ENCODE peak calls at places on chromosomes 4 and X, in five cellular contexts. E is brain microvascular endothelial cell, K is GM10248, J is adrenal gland, M is breast epithelium. V is an unnamed sample.
A peak's percentile ranks its signal among the peaks of the same experiment; 100 is the strongest.

GRCh38 chr4:2789801-2790582 is 2.9 kb upstream of the SH3BP2 start:
- DNase-seq in E (no peak), K (no peak), J (no peak), M (no peak), V (no peak)

GRCh38 chrX:149453911-149454820 is 50.9 kb downstream of the IDS start:
- DNase-seq in E (no peak), K (no peak), J (no peak), M (no peak), V (no peak)

GRCh38 chr4:146521543-146522097 is at the start of gene SLC10A7:
- DNase-seq in E (peak; percentile 72), K (peak; percentile 86), J (peak; percentile 76), M (peak; percentile 61), V (peak; percentile 42)

GRCh38 chr4:74545488-74545887 is 100.6 kb downstream of the AREG start:
- DNase-seq in E (no peak), K (no peak), J (peak; percentile 9), M (no peak), V (no peak)

GRCh38 chr4:27178066-27178465 is 317.4 kb downstream of the STIM2 start:
- DNase-seq in E (no peak), K (no peak), J (peak; percentile 13), M (no peak), V (no peak)

GRCh38 chr4:40986375-40986774 is 228.0 kb downstream of the APBB2 start:
- DNase-seq in E (no peak), K (no peak), J (no peak), M (no peak), V (no peak)

GRCh38 chr4:57249083-57249482 is 138.9 kb upstream of the IGFBP7 start:
- DNase-seq in E (no peak), K (no peak), J (no peak), M (no peak), V (no peak)

GRCh38 chrX:133749370-133749769 is 236.0 kb downstream of the GPC3 start:
- DNase-seq in E (no peak), K (no peak), J (no peak), M (no peak), V (no peak)

GRCh38 chr4:85496146-85496849 is 21.3 kb downstream of the ARHGAP24 start:
- DNase-seq in E (peak; percentile 2), K (no peak), J (no peak), M (no peak), V (no peak)

GRCh38 chrX:19839770-19840254 is 47.6 kb downstream of the SH3KBP1 start:
- DNase-seq in E (no peak), K (no peak), J (no peak), M (no peak), V (no peak)

GRCh38 chrX:120769576-120770341 is 105.9 kb downstream of the CT47B1 start:
- DNase-seq in E (peak; percentile 22), K (peak; percentile 19), J (peak; percentile 24), M (no peak), V (no peak)
- TF ChIP-seq CTCF in E (peak; percentile 38), K (peak; percentile 37), J (peak; percentile 52), M (peak; percentile 32), V (peak; percentile 41)

DNA sequence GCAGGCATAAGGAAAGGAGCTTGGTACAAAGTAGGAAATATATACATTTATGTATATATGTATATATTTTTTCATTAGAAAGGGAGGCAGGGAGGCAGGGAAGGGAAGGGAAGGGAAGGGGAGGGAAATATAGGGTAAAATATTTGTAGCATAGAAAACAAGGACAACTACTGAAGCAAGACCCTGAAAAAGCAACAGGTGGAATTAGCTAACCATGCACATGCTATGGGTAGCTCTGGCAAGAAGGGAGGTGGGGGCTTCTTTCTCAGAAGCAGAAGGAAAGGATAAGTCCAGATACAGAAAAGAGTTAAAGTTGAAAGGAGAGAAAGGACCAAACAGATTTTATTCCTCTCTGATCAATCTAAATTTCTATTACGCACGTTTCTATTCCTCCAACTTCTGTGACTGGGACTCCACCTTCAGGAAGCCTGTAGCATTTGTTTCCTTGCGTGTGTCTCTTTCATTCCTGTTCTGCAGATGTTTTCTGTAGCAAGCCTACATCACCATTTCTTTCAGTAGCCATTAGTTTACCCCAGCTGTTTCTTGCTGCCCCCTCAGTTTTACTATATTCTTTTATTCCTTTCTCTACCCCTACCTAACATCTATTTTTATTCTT is 82.9 kb downstream of the OR13H1 start:
- DNase-seq in E (no peak), K (no peak), J (no peak), M (no peak), V (no peak)
- TF ChIP-seq CTCF in E (no peak), K (no peak), J (peak; percentile 20), M (no peak), V (no peak)

GRCh38 chrX:40158036-40158706 is 60.4 kb upstream of the BCOR start:
- DNase-seq in E (no peak), K (peak; percentile 67), J (no peak), M (no peak), V (no peak)
- TF ChIP-seq CTCF in E (no peak), K (peak; percentile 47), J (no peak), M (no peak), V (peak; percentile 5)

GRCh38 chr4:108130955-108131354 is 37.8 kb downstream of the LEF1 start:
- DNase-seq in E (no peak), K (no peak), J (no peak), M (no peak), V (no peak)

GRCh38 chr4:108141213-108142045 is 27.3 kb downstream of the LEF1 start:
- DNase-seq in E (no peak), K (no peak), J (peak; percentile 25), M (no peak), V (no peak)

GRCh38 chr4:108140328-108140727 is 28.4 kb downstream of the LEF1 start:
- DNase-seq in E (no peak), K (no peak), J (no peak), M (no peak), V (no peak)

GRCh38 chr4:108139089-108139488 is 29.6 kb downstream of the LEF1 start:
- DNase-seq in E (no peak), K (no peak), J (no peak), M (no peak), V (no peak)

GRCh38 chr4:108135549-108136209 is 33.1 kb downstream of the LEF1 start:
- DNase-seq in E (no peak), K (no peak), J (no peak), M (no peak), V (no peak)
- TF ChIP-seq CTCF in E (no peak), K (no peak), J (no peak), M (no peak), V (no peak)

GRCh38 chr4:172897046-172897445 is 271.6 kb upstream of the GALNT7 start:
- DNase-seq in E (no peak), K (no peak), J (no peak), M (no peak), V (no peak)

GRCh38 chr4:172895699-172896098 is 272.9 kb upstream of the GALNT7 start:
- DNase-seq in E (no peak), K (no peak), J (no peak), M (no peak), V (no peak)

GRCh38 chr4:172887959-172888358 is 280.7 kb upstream of the GALNT7 start:
- DNase-seq in E (no peak), K (no peak), J (no peak), M (no peak), V (no peak)

GRCh38 chr4:172892300-172892699 is 276.3 kb upstream of the GALNT7 start:
- DNase-seq in E (peak; percentile 3), K (no peak), J (no peak), M (no peak), V (no peak)
- TF ChIP-seq CTCF in E (peak; percentile 83), K (peak; percentile 32), J (no peak), M (no peak), V (peak; percentile 27)

GRCh38 chrX:29707088-29707487 is 508.3 kb upstream of the MAGEB2 start:
- DNase-seq in E (no peak), K (no peak), J (no peak), M (no peak), V (no peak)
- TF ChIP-seq CTCF in E (no peak), K (no peak), J (no peak), M (no peak), V (no peak)

GRCh38 chr4:109798866-109799265 is 2.9 kb downstream of the CFI start:
- DNase-seq in E (no peak), K (no peak), J (no peak), M (no peak), V (no peak)

GRCh38 chr4:109801099-109801789 is 555 bp downstream of the CFI start:
- DNase-seq in E (no peak), K (no peak), J (no peak), M (no peak), V (no peak)

GRCh38 chr4:109809657-109810056 is 5.9 kb upstream of the GAR1 start:
- DNase-seq in E (no peak), K (no peak), J (no peak), M (no peak), V (no peak)

GRCh38 chr4:109801895-109802319 is at the start of gene CFI:
- DNase-seq in E (peak; percentile 12), K (no peak), J (peak; percentile 15), M (no peak), V (no peak)

GRCh38 chr4:109803924-109804571 is 2.2 kb upstream of the CFI start:
- DNase-seq in E (peak; percentile 36), K (peak; percentile 43), J (peak; percentile 32), M (no peak), V (peak; percentile 24)
- TF ChIP-seq CTCF in E (peak; percentile 64), K (peak; percentile 50), J (peak; percentile 58), M (peak; percentile 35), V (peak; percentile 71)

GRCh38 chr4:184312126-184312525 is 94.5 kb upstream of the ENPP6 start:
- DNase-seq in E (no peak), K (no peak), J (no peak), M (no peak), V (no peak)

GRCh38 chr4:184310881-184311709 is 93.4 kb upstream of the ENPP6 start:
- DNase-seq in E (no peak), K (no peak), J (no peak), M (no peak), V (no peak)

GRCh38 chr4:184313058-184313709 is 95.5 kb upstream of the ENPP6 start:
- DNase-seq in E (no peak), K (no peak), J (no peak), M (no peak), V (no peak)

GRCh38 chr4:184309241-184310170 is 91.8 kb upstream of the ENPP6 start:
- DNase-seq in E (no peak), K (peak; percentile 47), J (no peak), M (no peak), V (no peak)

GRCh38 chr4:184310171-184310567 is 92.5 kb upstream of the ENPP6 start:
- DNase-seq in E (no peak), K (peak; percentile 57), J (no peak), M (no peak), V (no peak)
- TF ChIP-seq CTCF in E (peak; percentile 30), K (peak; percentile 44), J (peak; percentile 31), M (no peak), V (peak; percentile 19)

DNA sequence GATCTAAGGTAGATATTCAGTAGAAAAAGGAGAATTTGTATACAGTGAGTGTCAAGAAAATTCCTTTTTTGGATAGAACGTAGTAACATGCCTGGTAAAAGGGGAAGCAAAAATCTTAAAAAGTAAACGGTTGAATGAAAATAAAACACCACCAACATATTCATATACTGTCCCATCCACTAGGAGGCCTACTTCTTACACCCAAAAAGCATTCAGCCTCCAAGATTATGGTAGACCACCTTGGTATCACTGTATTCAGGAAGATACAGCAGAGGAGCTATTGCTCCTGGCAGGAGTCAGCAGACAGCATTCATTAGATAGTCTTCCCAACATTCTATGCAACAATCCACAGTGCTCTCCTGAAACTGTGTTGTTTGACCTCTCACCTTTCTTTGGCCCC is 274.6 kb upstream of the MAGEB2 start:
- DNase-seq in E (no peak), K (no peak), J (no peak), M (no peak), V (no peak)
- TF ChIP-seq CTCF in E (peak; percentile 13), K (no peak), J (no peak), M (no peak), V (no peak)

V was measured in D721Med.